ENCODE peak calls at places on chromosomes 5 and 9, in eight cellular contexts. Q is IMR-90, M is stomach, G is heart left ventricle, C is gastrocnemius medialis, Y is A549, J is spleen, Z is breast epithelium. W is an unnamed sample. For H3K4me1, the result is how much of the 10 kb centered on the place peaks cover.

GRCh38 chr5:175464414-175465233 is 13.7 kb upstream of the SFXN1 start:
- DNase-seq in Q (peak), M (peak), G (peak), C (no peak), Y (peak), J (no peak), Z (no peak), W (peak)

GRCh38 chr5:111691914-111692313 is 65.1 kb downstream of the NREP start:
- DNase-seq in Q (no peak), M (no peak), G (no peak), C (no peak), Y (no peak), J (no peak), Z (no peak), W (no peak)

GRCh38 chr5:125198270-125198974 is 452.0 kb upstream of the ZNF608 start:
- DNase-seq in Q (peak), M (peak), G (peak), C (peak), Y (no peak), J (no peak), Z (peak), W (peak)

GRCh38 chr9:2059131-2059929 is 44.2 kb downstream of the SMARCA2 start:
- DNase-seq in Q (no peak), M (no peak), G (no peak), C (no peak), Y (no peak), J (no peak), Z (no peak), W (no peak)

GRCh38 chr5:151523335-151523734 is 67.8 kb downstream of the FAT2 start:
- DNase-seq in Q (peak), M (no peak), G (no peak), C (no peak), Y (peak), J (no peak), Z (no peak), W (no peak)

GRCh38 chr9:106799146-106799545 is 63.8 kb upstream of the ZNF462 start:
- DNase-seq in Q (peak), M (no peak), G (no peak), C (no peak), Y (no peak), J (no peak), Z (no peak), W (no peak)

GRCh38 chr9:4788703-4789102 is 4.0 kb upstream of the RCL1 start:
- DNase-seq in Q (no peak), M (no peak), G (no peak), C (no peak), Y (no peak), J (no peak), Z (no peak), W (no peak)

GRCh38 chr5:6905883-6906282 is 192.7 kb downstream of the TENT4A start:
- DNase-seq in Q (no peak), M (no peak), G (peak), C (peak), Y (no peak), J (no peak), Z (no peak), W (no peak)

GRCh38 chr5:41413067-41413466 is 97.3 kb downstream of the PLCXD3 start:
- DNase-seq in Q (no peak), M (no peak), G (no peak), C (no peak), Y (no peak), J (no peak), Z (no peak), W (no peak)

GRCh38 chr5:149420509-149421371 is 41.6 kb upstream of the IL17B start:
- DNase-seq in Q (peak), M (peak), G (peak), C (no peak), Y (no peak), J (no peak), Z (no peak), W (peak)

GRCh38 chr9:132168347-132168746 is 6.5 kb downstream of the NTNG2 start:
- DNase-seq in Q (peak), M (no peak), G (peak), C (no peak), Y (no peak), J (no peak), Z (no peak), W (no peak)

GRCh38 chr5:178307266-178308045 is 74.9 kb upstream of the PHYKPL start:
- DNase-seq in Q (no peak), M (no peak), G (no peak), C (peak), Y (no peak), J (peak), Z (no peak), W (no peak)

GRCh38 chr5:117657591-117657990 is 1083.0 kb upstream of the SEMA6A start:
- DNase-seq in Q (no peak), M (no peak), G (no peak), C (no peak), Y (no peak), J (no peak), Z (no peak), W (no peak)

GRCh38 chr9:69325409-69326212 is 596 bp downstream of the ENTREP1 start:
- DNase-seq in Q (no peak), M (peak), G (peak), C (peak), Y (peak), J (no peak), Z (no peak), W (no peak)

GRCh38 chr5:172490739-172491461 is 36.6 kb upstream of the SH3PXD2B start:
- DNase-seq in Q (no peak), M (no peak), G (peak), C (no peak), Y (no peak), J (no peak), Z (no peak), W (no peak)

GRCh38 chr9:71984388-71985069 is 73.1 kb downstream of the C9orf85 start:
- DNase-seq in Q (peak), M (no peak), G (peak), C (peak), Y (no peak), J (no peak), Z (no peak), W (no peak)

GRCh38 chr5:139711852-139712171 is 63.7 kb downstream of the CXXC5 start:
- DNase-seq in Q (no peak), M (no peak), G (peak), C (no peak), Y (no peak), J (peak), Z (no peak), W (no peak)

GRCh38 chr5:181037365-181037861 is 2.7 kb upstream of the BTNL9 start:
- DNase-seq in Q (no peak), M (no peak), G (no peak), C (no peak), Y (no peak), J (peak), Z (no peak), W (no peak)

GRCh38 chr5:1514027-1514818 is 9.5 kb downstream of the LPCAT1 start:
- DNase-seq in Q (no peak), M (peak), G (peak), C (peak), Y (no peak), J (peak), Z (no peak), W (peak)

GRCh38 chr5:38670878-38671277 is 114.4 kb upstream of the LIFR start:
- DNase-seq in Q (no peak), M (no peak), G (no peak), C (peak), Y (no peak), J (no peak), Z (peak), W (peak)

GRCh38 chr5:74357827-74358226 is 282.7 kb downstream of the ENC1 start:
- DNase-seq in Q (peak), M (no peak), G (no peak), C (no peak), Y (no peak), J (no peak), Z (no peak), W (no peak)

GRCh38 chr5:61333351-61334223 is 1.5 kb downstream of the ZSWIM6 start:
- DNase-seq in Q (no peak), M (peak), G (peak), C (peak), Y (no peak), J (peak), Z (no peak), W (no peak)

GRCh38 chr5:149829954-149830353 is 99.8 kb downstream of the PPARGC1B start:
- DNase-seq in Q (no peak), M (no peak), G (no peak), C (no peak), Y (peak), J (no peak), Z (no peak), W (no peak)

DNA sequence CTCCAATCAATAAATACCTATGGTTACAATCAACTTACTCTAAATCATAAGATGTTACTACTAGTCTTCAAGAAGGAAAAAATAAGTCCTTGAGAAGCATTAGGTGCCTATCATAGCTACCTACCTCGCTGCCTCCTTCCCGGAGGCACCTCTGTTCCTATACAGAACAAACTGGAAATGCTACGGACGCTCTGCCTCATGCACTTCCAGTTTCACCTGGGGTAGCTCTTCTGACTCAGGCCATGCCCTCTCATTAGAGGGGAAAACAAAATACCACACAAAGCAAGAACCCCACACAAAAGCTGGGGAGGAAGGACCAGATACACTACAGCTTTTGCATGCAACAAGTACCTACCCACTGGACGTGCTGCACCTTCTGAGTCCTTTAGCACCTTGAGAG is 12.4 kb downstream of the SPRY4 start:
- DNase-seq in Q (no peak), M (no peak), G (no peak), C (no peak), Y (no peak), J (no peak), Z (no peak), W (no peak)
- H3K4me1 ChIP-seq in Q (under half), M (under half), G (half or more), C (under half), Y (under half), J (under half), Z (under half), W (under half)

GRCh38 chr5:132498152-132498551 is 7.6 kb upstream of the IRF1 start:
- DNase-seq in Q (peak), M (peak), G (peak), C (peak), Y (peak), J (peak), Z (peak), W (no peak)
- TF ChIP-seq POLR2A in Q (peak), M (no peak), G (no peak), C (no peak), Y (no peak), J (no peak), Z (no peak), W (no peak)

DNA sequence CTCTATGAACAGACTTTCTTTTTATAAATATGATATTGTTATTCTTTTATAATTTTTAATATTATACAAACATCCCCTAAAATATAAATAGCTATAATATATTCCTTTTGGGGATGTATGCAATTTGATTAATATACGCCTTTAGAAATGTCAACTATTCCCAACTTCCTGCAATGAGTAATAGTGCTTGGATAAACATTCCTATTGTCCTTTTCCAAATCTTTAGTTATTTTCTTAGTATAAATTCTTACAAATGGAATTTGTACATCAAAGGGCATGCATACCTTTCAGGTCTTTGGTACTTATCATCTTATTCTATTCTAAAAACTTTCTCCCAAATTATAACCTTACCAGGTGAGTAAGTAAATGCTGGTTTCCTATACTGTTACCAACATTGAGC is 6.2 kb downstream of the NLN start:
- DNase-seq in Q (no peak), M (no peak), G (no peak), C (no peak), Y (no peak), J (no peak), Z (no peak), W (no peak)
- H3K4me1 ChIP-seq in Q (under half), M (under half), G (under half), C (under half), Y (under half), J (under half), Z (under half), W (under half)

GRCh38 chr9:130021123-130021522 is 21.9 kb downstream of the FNBP1 start:
- DNase-seq in Q (no peak), M (no peak), G (no peak), C (no peak), Y (no peak), J (no peak), Z (no peak), W (no peak)
- TF ChIP-seq POLR2A in Q (no peak), M (no peak), G (no peak), C (no peak), Y (no peak), J (no peak), Z (no peak), W (no peak)

GRCh38 chr5:142320851-142321560 is 3.8 kb downstream of the SPRY4 start:
- DNase-seq in Q (peak), M (no peak), G (no peak), C (no peak), Y (no peak), J (no peak), Z (no peak), W (no peak)

GRCh38 chr5:142322747-142323479 is 1.9 kb downstream of the SPRY4 start:
- DNase-seq in Q (peak), M (no peak), G (peak), C (peak), Y (no peak), J (no peak), Z (no peak), W (no peak)

GRCh38 chr5:142323480-142324376 is 1.1 kb downstream of the SPRY4 start:
- DNase-seq in Q (peak), M (peak), G (no peak), C (no peak), Y (peak), J (no peak), Z (no peak), W (peak)

GRCh38 chr5:142320427-142320732 is 4.4 kb downstream of the SPRY4 start:
- DNase-seq in Q (no peak), M (no peak), G (no peak), C (no peak), Y (no peak), J (no peak), Z (no peak), W (no peak)

DNA sequence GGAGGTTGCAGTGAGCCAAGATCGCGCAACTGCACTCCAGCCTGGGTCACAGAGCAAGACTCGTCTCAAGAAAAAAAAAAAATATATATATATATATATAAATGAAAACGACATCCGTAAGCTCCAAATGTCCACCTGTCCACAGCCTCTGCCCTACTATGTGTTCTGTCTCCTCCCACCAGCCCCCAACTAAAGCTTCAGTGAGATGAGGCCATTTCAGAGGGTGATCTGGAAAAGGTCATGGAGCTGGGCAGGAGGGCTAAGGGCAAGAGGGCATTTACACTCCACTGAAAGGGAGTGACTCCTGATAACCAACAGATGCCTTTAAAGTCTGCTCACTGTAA is 2.4 kb downstream of the SPRY4 start:
- DNase-seq in Q (no peak), M (no peak), G (no peak), C (no peak), Y (no peak), J (no peak), Z (no peak), W (no peak)
- H3K4me1 ChIP-seq in Q (under half), M (half or more), G (half or more), C (half or more), Y (under half), J (half or more), Z (under half), W (under half)

DNA sequence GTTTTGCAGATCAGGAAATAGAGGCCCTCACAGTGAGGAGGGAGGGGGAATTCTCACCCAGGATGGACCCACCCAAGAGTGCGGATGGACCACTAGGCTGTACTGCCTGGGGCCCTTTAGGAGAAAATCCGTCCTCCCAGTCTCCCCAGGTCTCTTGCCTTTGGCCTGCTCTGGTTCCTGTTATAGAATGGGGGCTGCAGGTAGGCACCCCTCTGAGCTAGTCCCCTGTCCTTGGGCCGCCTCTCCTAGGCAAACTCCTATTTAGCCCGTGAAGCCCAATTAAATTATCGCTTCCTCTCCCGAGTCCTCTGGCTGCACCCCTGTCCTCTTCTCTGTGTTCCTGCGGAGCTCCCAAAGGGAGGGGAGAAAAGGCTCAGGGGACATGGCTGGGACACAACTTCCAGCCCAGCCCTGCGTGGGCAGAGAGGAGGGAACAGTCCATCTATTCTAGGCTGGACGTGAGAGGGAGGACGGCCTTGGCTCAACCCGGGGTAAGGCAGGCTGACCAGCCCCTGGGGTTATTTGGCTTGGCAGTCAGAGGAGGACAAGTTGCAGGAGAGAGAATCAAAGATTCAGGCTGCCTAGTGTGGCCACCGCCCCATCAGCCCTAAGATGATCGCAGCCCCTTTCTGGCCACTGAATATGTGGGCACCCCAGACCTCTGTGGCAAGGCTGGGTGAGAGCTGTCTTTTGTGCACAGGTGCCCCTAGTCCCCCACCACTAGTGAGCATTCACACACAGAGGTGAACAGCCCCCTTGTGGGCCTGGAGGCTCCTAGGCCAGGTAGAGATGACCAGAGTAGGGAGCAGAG is 134.2 kb downstream of the C9orf50 start:
- DNase-seq in Q (peak), M (peak), G (peak), C (peak), Y (no peak), J (no peak), Z (peak), W (peak)
- TF ChIP-seq POLR2A in Q (no peak), M (peak), G (no peak), C (peak), Y (no peak), J (no peak), Z (no peak), W (peak)

DNA sequence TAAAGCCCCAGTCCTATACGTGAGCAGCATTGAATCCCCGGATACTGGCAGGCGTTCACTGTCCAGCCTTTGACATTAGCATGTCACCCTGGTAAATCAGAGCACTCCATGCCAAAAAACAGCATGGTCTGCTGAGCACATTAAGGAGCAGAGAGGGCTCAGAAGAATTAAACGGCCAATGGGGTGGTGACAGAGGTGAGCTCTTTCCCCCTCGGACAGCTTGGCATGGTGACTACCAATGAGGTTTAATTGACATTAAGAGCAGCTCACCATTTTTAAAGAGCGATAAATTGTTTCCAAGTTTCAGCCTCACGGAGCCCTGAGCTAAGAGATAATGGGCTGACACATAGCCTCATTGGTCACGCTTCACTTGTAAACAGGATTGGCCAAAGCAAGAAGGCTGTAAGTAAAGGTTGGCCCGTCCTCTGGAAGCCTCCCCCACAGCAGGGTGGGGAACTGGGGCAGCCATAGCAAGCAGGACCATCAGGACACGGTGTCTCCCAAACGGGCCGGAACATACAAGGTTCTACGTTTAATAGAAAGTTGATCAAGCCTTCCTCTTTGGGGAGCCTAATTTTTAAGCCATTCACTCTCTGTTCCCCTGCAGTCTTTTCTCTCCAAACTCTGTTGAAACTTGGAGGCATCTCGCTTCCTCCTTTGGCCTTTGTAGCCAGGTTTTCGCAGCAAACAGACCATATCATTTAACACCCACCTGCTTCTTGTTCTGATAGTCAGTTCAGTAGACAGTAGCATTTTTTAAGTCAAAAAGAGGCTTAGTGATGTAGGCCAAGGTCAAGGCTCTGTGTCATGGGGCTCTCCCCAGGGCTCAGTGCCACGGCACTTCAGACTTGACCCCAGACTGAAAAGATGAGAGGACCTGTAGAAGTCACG is 25.9 kb downstream of the QRFP start:
- DNase-seq in Q (no peak), M (no peak), G (peak), C (no peak), Y (no peak), J (peak), Z (no peak), W (no peak)
- H3K4me1 ChIP-seq in Q (under half), M (half or more), G (half or more), C (under half), Y (under half), J (under half), Z (under half), W (half or more)

DNA sequence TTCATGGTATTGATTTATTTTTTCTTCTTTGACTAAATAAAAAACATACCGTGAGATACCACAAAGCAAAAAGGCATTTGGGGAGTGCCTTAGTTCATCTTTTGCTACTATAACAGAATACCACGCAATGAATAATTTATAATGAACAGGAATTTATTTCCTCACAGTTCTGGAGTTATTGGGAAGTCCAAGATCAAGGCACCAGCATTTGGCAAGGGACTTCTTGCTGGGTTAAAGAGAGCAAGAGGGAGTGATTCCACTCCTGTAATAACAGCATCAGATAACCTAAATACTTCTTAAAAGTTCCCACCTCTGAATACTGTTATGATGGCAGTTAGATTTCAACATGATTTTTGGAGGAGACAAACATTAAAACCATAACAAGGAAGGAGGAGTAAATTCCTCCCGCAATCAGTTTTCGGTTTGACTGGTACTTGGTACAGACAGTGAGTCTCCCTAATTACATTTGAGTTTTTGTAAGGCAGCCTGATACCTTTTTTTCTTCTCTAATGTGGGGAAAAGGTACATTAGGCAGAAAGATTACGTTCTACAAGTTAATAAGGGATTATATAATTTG is 8.8 kb upstream of the OMD start:
- DNase-seq in Q (no peak), M (no peak), G (no peak), C (no peak), Y (no peak), J (no peak), Z (no peak), W (no peak)
- TF ChIP-seq POLR2A in Q (no peak), M (no peak), G (no peak), C (no peak), Y (no peak), J (no peak), Z (no peak), W (no peak)